ENCODE peak calls at places on chromosome 13, in ten cellular contexts. One of them, this sample, is unnamed.
A peak's percentile ranks its signal among the peaks of the same experiment; 100 is the strongest.

GRCh38 chr13:30934381-30934780 is 1.9 kb downstream of the TEX26 start:
- DNase-seq in fibroblast of the conjunctiva: no peak
- DNase-seq in stimulated activated CD4-positive, alpha-beta T cell treated with anti-CD3 and anti-CD28 coated beads, Interleukin-1b, Interleukin-23, amount 100 ng/mL, for 4 hours: no peak
- DNase-seq in activated CD4-positive, CD25-positive, alpha-beta regulatory T cell: no peak
- DNase-seq in progenitor cell of endocrine pancreas: no peak
- DNase-seq in NCI-H1092: no peak
- DNase-seq in substantia nigra: no peak
- DNase-seq in GM03348: no peak
- DNase-seq in cardiac fibroblast: no peak
- DNase-seq in CD14-positive monocyte: no peak
- DNase-seq in this sample: no peak

GRCh38 chr13:79810671-79811070 is 329.7 kb downstream of the NDFIP2 start:
- DNase-seq in fibroblast of the conjunctiva: no peak
- DNase-seq in stimulated activated CD4-positive, alpha-beta T cell treated with anti-CD3 and anti-CD28 coated beads, Interleukin-1b, Interleukin-23, amount 100 ng/mL, for 4 hours: no peak
- DNase-seq in activated CD4-positive, CD25-positive, alpha-beta regulatory T cell: no peak
- DNase-seq in progenitor cell of endocrine pancreas: no peak
- DNase-seq in NCI-H1092: no peak
- DNase-seq in substantia nigra: no peak
- DNase-seq in GM03348: peak; percentile 65
- DNase-seq in cardiac fibroblast: peak; percentile 67
- DNase-seq in CD14-positive monocyte: no peak
- DNase-seq in this sample: peak; percentile 3

GRCh38 chr13:40152145-40152544 is 496.7 kb downstream of the COG6 start:
- DNase-seq in fibroblast of the conjunctiva: peak; percentile 53
- DNase-seq in stimulated activated CD4-positive, alpha-beta T cell treated with anti-CD3 and anti-CD28 coated beads, Interleukin-1b, Interleukin-23, amount 100 ng/mL, for 4 hours: no peak
- DNase-seq in activated CD4-positive, CD25-positive, alpha-beta regulatory T cell: no peak
- DNase-seq in progenitor cell of endocrine pancreas: no peak
- DNase-seq in NCI-H1092: no peak
- DNase-seq in substantia nigra: no peak
- DNase-seq in GM03348: peak; percentile 73
- DNase-seq in cardiac fibroblast: peak; percentile 97
- DNase-seq in CD14-positive monocyte: no peak
- DNase-seq in this sample: peak; percentile 88

GRCh38 chr13:49436890-49437289 is 7.0 kb downstream of the CAB39L start:
- DNase-seq in fibroblast of the conjunctiva: peak; percentile 57
- DNase-seq in stimulated activated CD4-positive, alpha-beta T cell treated with anti-CD3 and anti-CD28 coated beads, Interleukin-1b, Interleukin-23, amount 100 ng/mL, for 4 hours: no peak
- DNase-seq in activated CD4-positive, CD25-positive, alpha-beta regulatory T cell: no peak
- DNase-seq in progenitor cell of endocrine pancreas: no peak
- DNase-seq in NCI-H1092: no peak
- DNase-seq in substantia nigra: no peak
- DNase-seq in GM03348: peak; percentile 51
- DNase-seq in cardiac fibroblast: peak; percentile 80
- DNase-seq in CD14-positive monocyte: no peak
- DNase-seq in this sample: peak; percentile 82

GRCh38 chr13:111314852-111315251 is 5.6 kb upstream of the TEX29 start:
- DNase-seq in fibroblast of the conjunctiva: no peak
- DNase-seq in stimulated activated CD4-positive, alpha-beta T cell treated with anti-CD3 and anti-CD28 coated beads, Interleukin-1b, Interleukin-23, amount 100 ng/mL, for 4 hours: no peak
- DNase-seq in activated CD4-positive, CD25-positive, alpha-beta regulatory T cell: no peak
- DNase-seq in progenitor cell of endocrine pancreas: no peak
- DNase-seq in NCI-H1092: no peak
- DNase-seq in substantia nigra: no peak
- DNase-seq in GM03348: peak; percentile 34
- DNase-seq in cardiac fibroblast: no peak
- DNase-seq in CD14-positive monocyte: no peak
- DNase-seq in this sample: no peak

GRCh38 chr13:44409595-44409994 is 36.0 kb downstream of the SERP2 start:
- DNase-seq in fibroblast of the conjunctiva: no peak
- DNase-seq in stimulated activated CD4-positive, alpha-beta T cell treated with anti-CD3 and anti-CD28 coated beads, Interleukin-1b, Interleukin-23, amount 100 ng/mL, for 4 hours: no peak
- DNase-seq in activated CD4-positive, CD25-positive, alpha-beta regulatory T cell: no peak
- DNase-seq in progenitor cell of endocrine pancreas: no peak
- DNase-seq in NCI-H1092: no peak
- DNase-seq in substantia nigra: no peak
- DNase-seq in GM03348: no peak
- DNase-seq in cardiac fibroblast: no peak
- DNase-seq in CD14-positive monocyte: no peak
- DNase-seq in this sample: no peak

GRCh38 chr13:72062566-72062965 is 195.6 kb upstream of the DACH1 start:
- DNase-seq in fibroblast of the conjunctiva: no peak
- DNase-seq in stimulated activated CD4-positive, alpha-beta T cell treated with anti-CD3 and anti-CD28 coated beads, Interleukin-1b, Interleukin-23, amount 100 ng/mL, for 4 hours: no peak
- DNase-seq in activated CD4-positive, CD25-positive, alpha-beta regulatory T cell: no peak
- DNase-seq in progenitor cell of endocrine pancreas: no peak
- DNase-seq in NCI-H1092: no peak
- DNase-seq in substantia nigra: no peak
- DNase-seq in GM03348: no peak
- DNase-seq in cardiac fibroblast: peak; percentile 2
- DNase-seq in CD14-positive monocyte: no peak
- DNase-seq in this sample: no peak

GRCh38 chr13:30673669-30674521 is 56.2 kb downstream of the USPL1 start:
- DNase-seq in fibroblast of the conjunctiva: peak; percentile 61
- DNase-seq in stimulated activated CD4-positive, alpha-beta T cell treated with anti-CD3 and anti-CD28 coated beads, Interleukin-1b, Interleukin-23, amount 100 ng/mL, for 4 hours: peak; percentile 91
- DNase-seq in activated CD4-positive, CD25-positive, alpha-beta regulatory T cell: peak; percentile 89
- DNase-seq in progenitor cell of endocrine pancreas: peak; percentile 83
- DNase-seq in NCI-H1092: peak; percentile 82
- DNase-seq in substantia nigra: peak; percentile 77
- DNase-seq in GM03348: peak; percentile 95
- DNase-seq in cardiac fibroblast: peak; percentile 87
- DNase-seq in CD14-positive monocyte: peak; percentile 93
- DNase-seq in this sample: peak; percentile 85

GRCh38 chr13:92197669-92198068 is 799.2 kb downstream of the GPC5 start:
- DNase-seq in fibroblast of the conjunctiva: no peak
- DNase-seq in stimulated activated CD4-positive, alpha-beta T cell treated with anti-CD3 and anti-CD28 coated beads, Interleukin-1b, Interleukin-23, amount 100 ng/mL, for 4 hours: no peak
- DNase-seq in activated CD4-positive, CD25-positive, alpha-beta regulatory T cell: no peak
- DNase-seq in progenitor cell of endocrine pancreas: no peak
- DNase-seq in NCI-H1092: no peak
- DNase-seq in substantia nigra: no peak
- DNase-seq in GM03348: no peak
- DNase-seq in cardiac fibroblast: no peak
- DNase-seq in CD14-positive monocyte: no peak
- DNase-seq in this sample: peak; percentile 75